ENCODE peak calls at places on chromosomes 6 and 20, in five cellular contexts. K is Panc1; A is HTR-8/SVneo; B is ACHN; Q is effector CD4-positive, alpha-beta T cell. Y is an unnamed sample.

GRCh38 chr6:81031429-81031828 is 721.1 kb downstream of the TENT5A start:
- DNase-seq in K (no peak), A (no peak), B (no peak), Q (no peak), Y (no peak)

GRCh38 chr6:88376759-88377387 is 210.7 kb upstream of the CNR1 start:
- DNase-seq in K (no peak), A (peak), B (peak), Q (no peak), Y (no peak)

GRCh38 chr6:151372164-151372563 is 19.2 kb downstream of the ZBTB2 start:
- DNase-seq in K (no peak), A (no peak), B (no peak), Q (no peak), Y (no peak)

GRCh38 chr6:6968731-6969552 is 138.8 kb upstream of the RREB1 start:
- DNase-seq in K (no peak), A (no peak), B (no peak), Q (no peak), Y (no peak)

GRCh38 chr6:74631558-74631957 is 574.3 kb downstream of the COL12A1 start:
- DNase-seq in K (no peak), A (no peak), B (no peak), Q (no peak), Y (no peak)

GRCh38 chr6:166903500-166903899 is 52.9 kb downstream of the RNASET2 start:
- DNase-seq in K (no peak), A (no peak), B (peak), Q (no peak), Y (no peak)

GRCh38 chr6:117591405-117591804 is 10.9 kb downstream of the GOPC start:
- DNase-seq in K (no peak), A (no peak), B (no peak), Q (no peak), Y (no peak)

GRCh38 chr6:35026434-35027222 is 114.5 kb downstream of the TCP11 start:
- DNase-seq in K (no peak), A (no peak), B (no peak), Q (no peak), Y (no peak)

GRCh38 chr20:6162239-6162638 is 39.4 kb upstream of the FERMT1 start:
- DNase-seq in K (no peak), A (no peak), B (no peak), Q (no peak), Y (no peak)

GRCh38 chr6:42448391-42448790 is 3.3 kb downstream of the TRERF1 start:
- DNase-seq in K (no peak), A (no peak), B (no peak), Q (no peak), Y (no peak)

GRCh38 chr20:11891827-11892521 is 25.7 kb upstream of the BTBD3 start:
- DNase-seq in K (no peak), A (peak), B (peak), Q (no peak), Y (no peak)